ENCODE peak calls at places on chromosomes 7 and 10, in five cellular contexts. B is H1, G is stomach, L is spleen, T is K562. W is an unnamed sample.
A peak's percentile ranks its signal among the peaks of the same experiment; 100 is the strongest.

GRCh38 chr7:68246189-68246633 is 1249.6 kb downstream of the TYW1 start:
- DNase-seq in G (no peak), L (no peak), B (peak; percentile 57), T (no peak), W (no peak)

GRCh38 chr7:28315565-28316420 is 96.5 kb upstream of the CREB5 start:
- DNase-seq in T (no peak), G (no peak), L (no peak), B (no peak), W (no peak)

GRCh38 chr7:34603711-34604444 is 54.1 kb upstream of the NPSR1 start:
- DNase-seq in L (no peak), G (no peak), B (no peak), T (no peak), W (no peak)

GRCh38 chr10:6173203-6173602 is 29.5 kb upstream of the PFKFB3 start:
- DNase-seq in G (no peak), L (no peak), T (peak; percentile 38), B (peak; percentile 71), W (no peak)

GRCh38 chr7:45435846-45436245 is 138.3 kb upstream of the ADCY1 start:
- DNase-seq in B (no peak), T (no peak), G (no peak), L (no peak), W (no peak)

GRCh38 chr10:71548494-71548846 is 151.8 kb downstream of the CDH23 start:
- DNase-seq in L (no peak), B (peak; percentile 75), G (no peak), T (peak; percentile 72), W (no peak)

GRCh38 chr10:73768881-73769280 is 13.0 kb upstream of the CHCHD1 start:
- DNase-seq in B (no peak), L (peak; percentile 87), G (no peak), T (no peak), W (no peak)

GRCh38 chr7:39465055-39465929 is 100.9 kb upstream of the YAE1 start:
- DNase-seq in T (peak; percentile 52), G (peak; percentile 48), B (peak; percentile 54), L (no peak), W (no peak)

GRCh38 chr7:44431091-44431608 is 59.3 kb downstream of the NUDCD3 start:
- DNase-seq in L (no peak), G (no peak), B (peak; percentile 60), T (no peak), W (no peak)

GRCh38 chr7:85483205-85483604 is 296.3 kb upstream of the SEMA3D start:
- DNase-seq in B (no peak), G (no peak), T (no peak), L (no peak), W (no peak)

GRCh38 chr7:133293390-133294110 is 40.7 kb downstream of the EXOC4 start:
- DNase-seq in L (no peak), T (no peak), G (no peak), B (no peak), W (no peak)

GRCh38 chr10:86644412-86645110 is 9.8 kb upstream of the OPN4 start:
- DNase-seq in B (peak; percentile 50), L (peak; percentile 56), G (no peak), T (no peak), W (no peak)

GRCh38 chr7:129784783-129785456 is 167.8 kb downstream of the UBE2H start:
- DNase-seq in T (peak; percentile 63), B (no peak), L (peak; percentile 81), G (peak; percentile 35), W (no peak)

GRCh38 chr10:131201741-131202515 is 109.6 kb downstream of the TCERG1L start:
- DNase-seq in G (peak; percentile 17), B (no peak), L (peak; percentile 54), T (no peak), W (no peak)

GRCh38 chr10:11232222-11232961 is 214.7 kb downstream of the CELF2 start:
- DNase-seq in L (no peak), B (no peak), T (no peak), G (no peak), W (no peak)
- TF ChIP-seq POLR2AphosphoS5 in L (peak; percentile 28), B (no peak), T (no peak), G (no peak), W (no peak)

GRCh38 chr7:139994356-139994755 is 68.4 kb downstream of the PARP12 start:
- DNase-seq in G (no peak), B (no peak), T (no peak), L (no peak), W (no peak)

GRCh38 chr7:139993169-139993568 is 69.6 kb downstream of the PARP12 start:
- DNase-seq in G (no peak), B (no peak), L (no peak), T (no peak), W (no peak)

GRCh38 chr7:139992353-139993054 is 70.2 kb downstream of the PARP12 start:
- DNase-seq in G (no peak), B (no peak), T (no peak), L (no peak), W (no peak)

GRCh38 chr7:139991911-139992310 is 70.8 kb downstream of the PARP12 start:
- DNase-seq in G (no peak), T (no peak), B (no peak), L (no peak), W (no peak)

GRCh38 chr7:139993592-139993991 is 69.2 kb downstream of the PARP12 start:
- DNase-seq in L (no peak), B (no peak), T (no peak), G (no peak), W (no peak)
- H3K36me3 ChIP-seq in L (no peaks in the 10 kb centered on the region), B (no peaks in the 10 kb centered on the region), T (no peaks in the 10 kb centered on the region), G (no peaks in the 10 kb centered on the region), W (no peaks in the 10 kb centered on the region)

GRCh38 chr7:47374538-47374937 is 207.4 kb downstream of the TNS3 start:
- DNase-seq in L (peak; percentile 9), B (no peak), G (no peak), T (no peak), W (no peak)

GRCh38 chr7:47376991-47377590 is 204.8 kb downstream of the TNS3 start:
- DNase-seq in L (peak; percentile 42), T (no peak), B (no peak), G (peak; percentile 23), W (no peak)

GRCh38 chr7:47375121-47375551 is 206.8 kb downstream of the TNS3 start:
- DNase-seq in G (peak; percentile 1), L (peak; percentile 24), B (no peak), T (no peak), W (no peak)

GRCh38 chr7:47373871-47374451 is 207.9 kb downstream of the TNS3 start:
- DNase-seq in G (peak; percentile 79), B (no peak), L (peak; percentile 37), T (no peak), W (no peak)

GRCh38 chr7:47375590-47375989 is 206.3 kb downstream of the TNS3 start:
- DNase-seq in T (no peak), B (no peak), L (no peak), G (no peak), W (no peak)
- TF ChIP-seq POLR2AphosphoS5 in T (no peak), B (no peak), L (no peak), G (no peak), W (no peak)

GRCh38 chr7:75536940-75537538 is 44.9 kb downstream of the SPDYE5 start:
- DNase-seq in G (no peak), T (no peak), B (no peak), L (no peak), W (no peak)
- H3K36me3 ChIP-seq in G (peaks cover 12% of the 10 kb centered on the region), T (peaks cover 4% of the 10 kb centered on the region), B (peaks cover 61% of the 10 kb centered on the region), L (no peaks in the 10 kb centered on the region), W (peaks cover 36% of the 10 kb centered on the region)

DNA sequence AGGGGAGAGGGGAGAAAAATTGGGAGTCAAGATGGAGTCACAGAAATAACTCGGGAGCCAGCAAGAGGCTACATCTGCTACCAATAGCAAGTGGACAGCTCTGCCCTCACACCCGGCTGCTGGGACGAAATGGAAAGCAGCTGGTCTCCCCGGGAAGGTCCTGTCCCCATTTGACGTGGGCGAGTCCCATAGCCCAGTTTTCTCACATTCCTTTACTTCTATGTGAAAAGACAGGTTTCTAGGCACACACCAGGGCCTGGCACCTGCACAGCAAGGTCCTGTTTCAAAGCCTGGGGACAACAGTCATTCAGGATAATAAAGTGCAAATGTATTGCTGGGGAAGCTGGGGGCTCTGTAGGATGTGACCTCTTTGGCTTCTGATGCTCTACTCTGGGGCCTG is 162.6 kb downstream of the OAT start:
- DNase-seq in L (peak; percentile 42), B (no peak), G (no peak), T (no peak), W (no peak)
- TF ChIP-seq POLR2AphosphoS5 in L (no peak), B (no peak), G (no peak), T (no peak), W (no peak)

GRCh38 chr7:156017431-156017830 is 205.2 kb upstream of the SHH start:
- DNase-seq in G (peak; percentile 16), T (no peak), L (no peak), B (peak; percentile 26), W (peak; percentile 69)

GRCh38 chr7:156019308-156019707 is 207.0 kb upstream of the SHH start:
- DNase-seq in T (no peak), L (no peak), B (peak; percentile 8), G (no peak), W (peak; percentile 69)

GRCh38 chr7:156020566-156020965 is 208.3 kb upstream of the SHH start:
- DNase-seq in L (no peak), T (no peak), G (no peak), B (no peak), W (no peak)

GRCh38 chr7:156019776-156020565 is 207.7 kb upstream of the SHH start:
- DNase-seq in L (no peak), B (peak; percentile 33), G (peak; percentile 20), T (no peak), W (peak; percentile 40)

GRCh38 chr7:156017916-156018700 is 205.8 kb upstream of the SHH start:
- DNase-seq in G (peak; percentile 22), B (peak; percentile 39), T (no peak), L (no peak), W (peak; percentile 81)
- H3K36me3 ChIP-seq in G (no peaks in the 10 kb centered on the region), B (no peaks in the 10 kb centered on the region), T (no peaks in the 10 kb centered on the region), L (no peaks in the 10 kb centered on the region), W (no peaks in the 10 kb centered on the region)

DNA sequence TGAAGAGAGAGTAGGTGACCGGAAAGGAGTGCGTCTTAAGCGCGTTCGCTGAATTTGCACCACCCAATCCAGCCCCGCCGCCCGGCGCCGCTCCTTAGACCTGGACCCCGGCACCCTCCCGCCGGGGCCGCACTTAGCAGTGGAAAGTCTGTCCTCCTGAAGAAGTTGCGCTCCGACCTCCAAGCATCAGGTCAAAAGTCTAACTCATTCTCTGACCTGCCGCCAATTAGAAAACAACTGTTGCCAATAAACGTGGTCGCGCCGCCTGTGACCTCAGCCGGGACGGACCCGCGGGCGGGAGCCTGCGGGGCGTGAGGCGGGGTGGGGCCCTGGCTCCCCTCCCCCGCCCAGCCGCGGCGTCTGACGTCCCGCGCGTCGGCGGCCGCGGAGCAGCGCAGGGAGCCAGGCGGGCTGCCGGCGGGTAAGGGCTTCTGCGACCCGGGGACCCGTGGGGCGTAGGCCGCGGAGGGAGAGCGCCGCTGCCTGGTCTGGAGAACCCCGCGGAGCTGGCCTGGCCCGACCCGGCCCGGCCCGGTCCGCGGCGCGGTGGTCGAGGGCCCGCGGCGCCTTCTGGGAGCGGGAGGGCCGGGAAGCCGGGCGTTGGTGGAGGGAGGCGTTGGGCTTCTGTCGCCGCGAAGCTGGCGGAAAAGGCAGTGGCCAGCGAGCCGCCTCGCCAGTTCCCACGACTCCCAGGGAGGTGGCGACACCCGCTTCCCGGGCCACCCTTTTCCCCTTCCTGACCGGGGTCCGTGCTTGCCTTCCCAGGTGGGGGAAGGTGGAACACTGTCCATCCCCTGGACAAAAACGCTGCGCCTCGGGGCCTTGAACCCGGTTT is at the start of gene BCAP29:
- DNase-seq in L (peak; percentile 93), B (peak; percentile 81), T (peak; percentile 95), G (peak; percentile 74), W (no peak)
- TF ChIP-seq POLR2AphosphoS5 in L (peak; percentile 81), B (no peak), T (peak; percentile 90), G (peak; percentile 78), W (peak; percentile 66)

GRCh38 chr7:105488219-105488571 is 33.9 kb downstream of the PUS7 start:
- DNase-seq in G (no peak), B (no peak), L (no peak), T (no peak), W (no peak)
- H3K36me3 ChIP-seq in G (peaks cover 6% of the 10 kb centered on the region), B (peaks cover 40% of the 10 kb centered on the region), L (no peaks in the 10 kb centered on the region), T (peaks cover 79% of the 10 kb centered on the region), W (peaks cover 6% of the 10 kb centered on the region)

GRCh38 chr10:129690248-129691070 is 223.4 kb downstream of the MGMT start:
- DNase-seq in B (no peak), L (no peak), G (no peak), T (no peak), W (no peak)
- TF ChIP-seq POLR2AphosphoS5 in B (no peak), L (no peak), G (no peak), T (no peak), W (no peak)

W was measured in vagina.